ENCODE peak calls at places on chromosomes 7 and 10, in five cellular contexts. One of them, this sample, is unnamed. For H3K4me1, the result is how much of the 10 kb centered on the place peaks cover.

GRCh38 chr10:97463363-97464132 is 17.6 kb downstream of the ZDHHC16 start:
- DNase-seq in GM23248: peak
- DNase-seq in Panc1: peak
- DNase-seq in neuronal stem cell: peak
- DNase-seq in heart left ventricle: peak
- DNase-seq in this sample: no peak

GRCh38 chr10:96667401-96667800 is 52.9 kb downstream of the PIK3AP1 start:
- DNase-seq in GM23248: peak
- DNase-seq in Panc1: no peak
- DNase-seq in neuronal stem cell: no peak
- DNase-seq in heart left ventricle: no peak
- DNase-seq in this sample: no peak

GRCh38 chr7:155643804-155644177 is 670 bp upstream of the RBM33 start:
- DNase-seq in GM23248: peak
- DNase-seq in Panc1: no peak
- DNase-seq in neuronal stem cell: no peak
- DNase-seq in heart left ventricle: no peak
- DNase-seq in this sample: no peak

GRCh38 chr7:100476903-100477870 is 1.8 kb downstream of the TSC22D4 start:
- DNase-seq in GM23248: peak
- DNase-seq in Panc1: no peak
- DNase-seq in neuronal stem cell: no peak
- DNase-seq in heart left ventricle: no peak
- DNase-seq in this sample: no peak

GRCh38 chr10:71355886-71356285 is 36.8 kb downstream of the SLC29A3 start:
- DNase-seq in GM23248: no peak
- DNase-seq in Panc1: no peak
- DNase-seq in neuronal stem cell: no peak
- DNase-seq in heart left ventricle: no peak
- DNase-seq in this sample: no peak

GRCh38 chr10:44383749-44384600 is 922 bp downstream of the CXCL12 start:
- DNase-seq in GM23248: peak
- DNase-seq in Panc1: no peak
- DNase-seq in neuronal stem cell: no peak
- DNase-seq in heart left ventricle: peak
- DNase-seq in this sample: no peak

GRCh38 chr7:75599244-75599771 is 107.2 kb downstream of the SPDYE5 start:
- DNase-seq in GM23248: no peak
- DNase-seq in Panc1: no peak
- DNase-seq in neuronal stem cell: peak
- DNase-seq in heart left ventricle: no peak
- DNase-seq in this sample: no peak

GRCh38 chr10:75469018-75469616 is 37.7 kb downstream of the LRMDA start:
- DNase-seq in GM23248: peak
- DNase-seq in Panc1: no peak
- DNase-seq in neuronal stem cell: no peak
- DNase-seq in heart left ventricle: no peak
- DNase-seq in this sample: no peak

GRCh38 chr10:78953124-78954008 is 115.4 kb upstream of the ZMIZ1 start:
- DNase-seq in GM23248: peak
- DNase-seq in Panc1: no peak
- DNase-seq in neuronal stem cell: no peak
- DNase-seq in heart left ventricle: peak
- DNase-seq in this sample: no peak

GRCh38 chr7:55187701-55188491 is 169.1 kb downstream of the EGFR start:
- DNase-seq in GM23248: no peak
- DNase-seq in Panc1: no peak
- DNase-seq in neuronal stem cell: no peak
- DNase-seq in heart left ventricle: no peak
- DNase-seq in this sample: no peak

GRCh38 chr10:113704637-113705343 is 25.1 kb downstream of the CASP7 start:
- DNase-seq in GM23248: peak
- DNase-seq in Panc1: peak
- DNase-seq in neuronal stem cell: peak
- DNase-seq in heart left ventricle: no peak
- DNase-seq in this sample: no peak

GRCh38 chr10:78211476-78212110 is 177.9 kb downstream of the RPS24 start:
- DNase-seq in GM23248: peak
- DNase-seq in Panc1: peak
- DNase-seq in neuronal stem cell: peak
- DNase-seq in heart left ventricle: no peak
- DNase-seq in this sample: no peak

GRCh38 chr7:155337946-155338631 is 40.4 kb downstream of the INSIG1 start:
- DNase-seq in GM23248: no peak
- DNase-seq in Panc1: no peak
- DNase-seq in neuronal stem cell: no peak
- DNase-seq in heart left ventricle: no peak
- DNase-seq in this sample: no peak

GRCh38 chr7:18234519-18234918 is 206.9 kb upstream of the PRPS1L1 start:
- DNase-seq in GM23248: no peak
- DNase-seq in Panc1: no peak
- DNase-seq in neuronal stem cell: no peak
- DNase-seq in heart left ventricle: no peak
- DNase-seq in this sample: no peak

GRCh38 chr7:111568419-111568818 is 6.1 kb upstream of the IMMP2L start:
- DNase-seq in GM23248: no peak
- DNase-seq in Panc1: no peak
- DNase-seq in neuronal stem cell: no peak
- DNase-seq in heart left ventricle: no peak
- DNase-seq in this sample: no peak

GRCh38 chr7:11317766-11318165 is 344.1 kb downstream of the PHF14 start:
- DNase-seq in GM23248: no peak
- DNase-seq in Panc1: no peak
- DNase-seq in neuronal stem cell: no peak
- DNase-seq in heart left ventricle: no peak
- DNase-seq in this sample: no peak

GRCh38 chr10:126908729-126909526 is 3.7 kb downstream of the DOCK1 start:
- DNase-seq in GM23248: peak
- DNase-seq in Panc1: no peak
- DNase-seq in neuronal stem cell: no peak
- DNase-seq in heart left ventricle: no peak
- DNase-seq in this sample: no peak

GRCh38 chr10:27341001-27341400 is 100.4 kb upstream of the ACBD5 start:
- DNase-seq in GM23248: no peak
- DNase-seq in Panc1: no peak
- DNase-seq in neuronal stem cell: no peak
- DNase-seq in heart left ventricle: no peak
- DNase-seq in this sample: no peak

GRCh38 chr7:110090113-110090820 is 1000.7 kb upstream of the LRRN3 start:
- DNase-seq in GM23248: peak
- DNase-seq in Panc1: peak
- DNase-seq in neuronal stem cell: no peak
- DNase-seq in heart left ventricle: no peak
- DNase-seq in this sample: no peak

GRCh38 chr7:1913290-1914282 is 243.5 kb downstream of the ELFN1 start:
- DNase-seq in GM23248: no peak
- DNase-seq in Panc1: no peak
- DNase-seq in neuronal stem cell: no peak
- DNase-seq in heart left ventricle: no peak
- DNase-seq in this sample: no peak

GRCh38 chr10:124743188-124744046 is 761 bp downstream of the FAM53B start:
- DNase-seq in GM23248: peak
- DNase-seq in Panc1: no peak
- DNase-seq in neuronal stem cell: peak
- DNase-seq in heart left ventricle: no peak
- DNase-seq in this sample: no peak

GRCh38 chr7:5677538-5678294 is 103.7 kb downstream of the RNF216 start:
- DNase-seq in GM23248: peak
- DNase-seq in Panc1: no peak
- DNase-seq in neuronal stem cell: peak
- DNase-seq in heart left ventricle: peak
- DNase-seq in this sample: no peak

GRCh38 chr7:127536426-127537152 is 48.8 kb downstream of the GCC1 start:
- DNase-seq in GM23248: peak
- DNase-seq in Panc1: no peak
- DNase-seq in neuronal stem cell: no peak
- DNase-seq in heart left ventricle: no peak
- DNase-seq in this sample: no peak

GRCh38 chr10:83012866-83013265 is 1126.4 kb upstream of the GHITM start:
- DNase-seq in GM23248: peak
- DNase-seq in Panc1: no peak
- DNase-seq in neuronal stem cell: no peak
- DNase-seq in heart left ventricle: no peak
- DNase-seq in this sample: no peak

GRCh38 chr10:108662975-108663374 is 1260.3 kb downstream of the XPNPEP1 start:
- DNase-seq in GM23248: no peak
- DNase-seq in Panc1: no peak
- DNase-seq in neuronal stem cell: no peak
- DNase-seq in heart left ventricle: no peak
- DNase-seq in this sample: no peak

GRCh38 chr7:91681718-91682117 is 198.8 kb downstream of the MTERF1 start:
- DNase-seq in GM23248: no peak
- DNase-seq in Panc1: no peak
- DNase-seq in neuronal stem cell: no peak
- DNase-seq in heart left ventricle: no peak
- DNase-seq in this sample: no peak

GRCh38 chr10:21521910-21522533 is 3.5 kb downstream of the SKIDA1 start:
- DNase-seq in GM23248: no peak
- DNase-seq in Panc1: no peak
- DNase-seq in neuronal stem cell: no peak
- DNase-seq in heart left ventricle: no peak
- DNase-seq in this sample: no peak
- H3K4me1 ChIP-seq in GM23248: under half
- H3K4me1 ChIP-seq in Panc1: under half
- H3K4me1 ChIP-seq in neuronal stem cell: under half
- H3K4me1 ChIP-seq in heart left ventricle: under half
- H3K4me1 ChIP-seq in this sample: half or more

DNA sequence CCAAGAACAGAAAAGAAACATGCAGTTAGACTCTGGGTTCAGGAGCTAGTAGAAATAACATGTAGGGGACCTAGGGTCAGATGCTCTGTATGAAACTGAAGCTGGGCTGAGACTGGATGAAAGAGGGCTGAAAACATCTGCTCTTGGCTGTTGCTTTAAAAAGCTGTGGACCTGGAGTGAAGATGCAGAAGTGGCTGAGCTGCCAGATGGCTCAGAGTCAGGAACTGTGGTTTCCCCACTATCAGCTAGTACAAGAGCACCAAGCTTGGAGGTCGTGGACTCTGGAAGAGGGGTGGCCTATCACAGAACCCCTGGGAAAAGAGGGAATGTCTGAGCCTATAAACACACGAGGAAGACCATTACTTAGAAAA is 5.9 kb downstream of the ADK start:
- DNase-seq in GM23248: no peak
- DNase-seq in Panc1: no peak
- DNase-seq in neuronal stem cell: no peak
- DNase-seq in heart left ventricle: peak
- DNase-seq in this sample: no peak
- H3K27ac ChIP-seq in GM23248: no peak
- H3K27ac ChIP-seq in Panc1: no peak
- H3K27ac ChIP-seq in neuronal stem cell: no peak
- H3K27ac ChIP-seq in heart left ventricle: no peak
- H3K27ac ChIP-seq in this sample: no peak

GRCh38 chr10:129958686-129959543 is 5.2 kb downstream of the EBF3 start:
- DNase-seq in GM23248: no peak
- DNase-seq in Panc1: no peak
- DNase-seq in neuronal stem cell: peak
- DNase-seq in heart left ventricle: peak
- DNase-seq in this sample: no peak
- H3K4me3 ChIP-seq in GM23248: no peak
- H3K4me3 ChIP-seq in Panc1: no peak
- H3K4me3 ChIP-seq in neuronal stem cell: peak
- H3K4me3 ChIP-seq in heart left ventricle: peak
- H3K4me3 ChIP-seq in this sample: peak

GRCh38 chr10:101968286-101968685 is 87.7 kb downstream of the ARMH3 start:
- DNase-seq in GM23248: no peak
- DNase-seq in Panc1: no peak
- DNase-seq in neuronal stem cell: no peak
- DNase-seq in heart left ventricle: no peak
- DNase-seq in this sample: no peak

GRCh38 chr10:101968910-101969321 is 87.1 kb downstream of the ARMH3 start:
- DNase-seq in GM23248: no peak
- DNase-seq in Panc1: no peak
- DNase-seq in neuronal stem cell: no peak
- DNase-seq in heart left ventricle: no peak
- DNase-seq in this sample: no peak

GRCh38 chr10:101967713-101968112 is 88.3 kb downstream of the ARMH3 start:
- DNase-seq in GM23248: peak
- DNase-seq in Panc1: no peak
- DNase-seq in neuronal stem cell: no peak
- DNase-seq in heart left ventricle: no peak
- DNase-seq in this sample: no peak

GRCh38 chr10:101965075-101965765 is 90.8 kb downstream of the ARMH3 start:
- DNase-seq in GM23248: no peak
- DNase-seq in Panc1: no peak
- DNase-seq in neuronal stem cell: no peak
- DNase-seq in heart left ventricle: no peak
- DNase-seq in this sample: no peak

DNA sequence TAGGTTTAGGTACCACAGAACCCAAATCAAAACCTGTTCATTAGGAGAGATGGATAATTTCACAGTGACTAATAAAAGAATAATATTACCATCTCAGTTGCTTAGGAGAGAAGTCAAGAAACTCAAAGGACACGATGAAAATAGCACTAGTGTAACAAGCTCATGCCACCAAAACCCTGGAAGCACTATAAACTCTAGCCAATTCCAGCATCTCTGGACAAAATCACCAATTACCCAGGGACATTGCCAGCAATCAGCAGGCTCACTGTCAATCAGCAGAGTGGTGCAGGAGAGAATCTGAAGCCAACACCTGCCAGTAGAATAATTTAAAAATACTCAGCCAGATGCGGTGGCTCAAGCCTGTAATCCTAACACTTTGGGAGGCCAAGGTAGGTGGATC is 88.9 kb downstream of the ARMH3 start:
- DNase-seq in GM23248: no peak
- DNase-seq in Panc1: no peak
- DNase-seq in neuronal stem cell: no peak
- DNase-seq in heart left ventricle: peak
- DNase-seq in this sample: no peak
- H3K4me1 ChIP-seq in GM23248: under half
- H3K4me1 ChIP-seq in Panc1: under half
- H3K4me1 ChIP-seq in neuronal stem cell: under half
- H3K4me1 ChIP-seq in heart left ventricle: under half
- H3K4me1 ChIP-seq in this sample: under half

DNA sequence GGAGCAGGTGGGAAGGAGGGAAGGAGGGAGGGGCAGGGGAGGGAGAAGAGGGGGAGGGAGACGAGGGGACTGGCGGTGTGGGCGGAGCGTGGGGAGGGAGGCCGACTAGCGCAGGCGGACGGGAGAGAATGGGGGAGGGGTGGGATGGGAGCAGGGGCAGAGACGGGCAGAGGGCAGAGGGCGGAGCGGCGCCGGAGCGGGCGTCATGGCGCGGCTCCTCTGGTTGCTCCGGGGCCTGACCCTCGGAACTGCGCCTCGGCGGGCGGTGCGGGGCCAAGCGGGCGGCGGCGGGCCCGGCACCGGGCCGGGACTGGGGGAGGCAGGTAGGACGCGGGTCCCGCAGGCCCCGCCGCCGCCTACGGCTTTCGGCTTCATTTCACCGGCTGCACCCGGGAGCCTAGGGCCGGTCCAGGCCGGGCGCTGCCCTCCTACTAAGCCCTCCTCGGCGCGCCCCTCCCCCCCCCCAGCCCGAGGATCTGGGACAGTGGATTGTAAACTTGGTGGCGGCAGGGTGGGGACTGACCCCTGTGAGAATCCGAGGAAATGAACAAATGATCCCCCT is at the start of gene MSRB2:
- DNase-seq in GM23248: peak
- DNase-seq in Panc1: peak
- DNase-seq in neuronal stem cell: peak
- DNase-seq in heart left ventricle: peak
- DNase-seq in this sample: peak
- H3K27ac ChIP-seq in GM23248: peak
- H3K27ac ChIP-seq in Panc1: peak
- H3K27ac ChIP-seq in neuronal stem cell: peak
- H3K27ac ChIP-seq in heart left ventricle: peak
- H3K27ac ChIP-seq in this sample: peak